ENCODE peak calls at places on chromosomes 4 and X, in nine cellular contexts. L, E, S, I, J, G, B, V and R are unnamed samples.

GRCh38 chr4:189940178-189941004 is at the start of gene FRG1:
- DNase-seq in L (no peak), E (peak), S (no peak), I (peak), J (no peak), G (no peak), B (peak), V (peak), R (peak)

GRCh38 chr4:101028886-101029285 is 318.4 kb downstream of the PPP3CA start:
- DNase-seq in L (no peak), E (no peak), S (no peak), I (no peak), J (no peak), G (no peak), B (no peak), V (no peak), R (no peak)

GRCh38 chrX:110449312-110449711 is 90.7 kb downstream of the RTL9 start:
- DNase-seq in L (no peak), E (no peak), S (no peak), I (no peak), J (no peak), G (no peak), B (no peak), V (no peak), R (no peak)

GRCh38 chrX:31423575-31424284 is 351.9 kb upstream of the FTHL17 start:
- DNase-seq in L (peak), E (peak), S (peak), I (no peak), J (no peak), G (peak), B (peak), V (peak), R (no peak)

GRCh38 chrX:24838624-24839023 is 144.9 kb downstream of the POLA1 start:
- DNase-seq in L (peak), E (no peak), S (peak), I (peak), J (no peak), G (no peak), B (peak), V (peak), R (no peak)

GRCh38 chr4:95428216-95429085 is 120.3 kb downstream of the UNC5C start:
- DNase-seq in L (no peak), E (no peak), S (no peak), I (no peak), J (no peak), G (no peak), B (peak), V (no peak), R (no peak)

GRCh38 chr4:126004936-126005335 is 690.2 kb downstream of the FAT4 start:
- DNase-seq in L (no peak), E (no peak), S (no peak), I (no peak), J (no peak), G (no peak), B (peak), V (peak), R (no peak)

GRCh38 chrX:63058204-63058603 is 292.9 kb downstream of the SPIN4 start:
- DNase-seq in L (no peak), E (no peak), S (no peak), I (no peak), J (no peak), G (no peak), B (no peak), V (no peak), R (no peak)

GRCh38 chrX:20265726-20266681 is 705 bp downstream of the RPS6KA3 start:
- DNase-seq in L (no peak), E (peak), S (no peak), I (peak), J (peak), G (no peak), B (peak), V (peak), R (no peak)

GRCh38 chr4:128060130-128060619 is 937 bp upstream of the LARP1B start:
- DNase-seq in L (no peak), E (no peak), S (no peak), I (peak), J (no peak), G (no peak), B (peak), V (peak), R (no peak)

GRCh38 chrX:4380710-4381109 is 667.3 kb upstream of the PRKX start:
- DNase-seq in L (no peak), E (no peak), S (no peak), I (no peak), J (no peak), G (no peak), B (no peak), V (no peak), R (no peak)

GRCh38 chr4:20015825-20016224 is 235.9 kb upstream of the SLIT2 start:
- DNase-seq in L (no peak), E (no peak), S (no peak), I (no peak), J (no peak), G (no peak), B (peak), V (peak), R (no peak)

GRCh38 chr4:168995537-168996295 is 14.3 kb downstream of the CBR4 start:
- DNase-seq in L (no peak), E (no peak), S (no peak), I (no peak), J (no peak), G (no peak), B (no peak), V (peak), R (no peak)

GRCh38 chr4:15197005-15197404 is 194.7 kb downstream of the CPEB2 start:
- DNase-seq in L (no peak), E (no peak), S (no peak), I (no peak), J (no peak), G (peak), B (peak), V (peak), R (no peak)

GRCh38 chr4:78922207-78922606 is 17.0 kb downstream of the PAQR3 start:
- DNase-seq in L (no peak), E (no peak), S (no peak), I (no peak), J (no peak), G (no peak), B (peak), V (peak), R (no peak)

GRCh38 chr4:138305055-138305454 is 62.9 kb upstream of the SLC7A11 start:
- DNase-seq in L (no peak), E (no peak), S (no peak), I (no peak), J (no peak), G (no peak), B (no peak), V (no peak), R (no peak)

GRCh38 chrX:44872319-44872816 is 620 bp upstream of the KDM6A start:
- DNase-seq in L (no peak), E (no peak), S (peak), I (peak), J (peak), G (no peak), B (peak), V (peak), R (no peak)

GRCh38 chr4:172822322-172822721 is 346.3 kb upstream of the GALNT7 start:
- DNase-seq in L (no peak), E (no peak), S (no peak), I (no peak), J (no peak), G (no peak), B (no peak), V (no peak), R (no peak)

GRCh38 chrX:149851864-149852263 is 29.1 kb upstream of the MAGEA8 start:
- DNase-seq in L (no peak), E (no peak), S (no peak), I (no peak), J (no peak), G (no peak), B (no peak), V (no peak), R (no peak)

GRCh38 chr4:142663828-142664227 is 182.3 kb downstream of the INPP4B start:
- DNase-seq in L (no peak), E (no peak), S (no peak), I (no peak), J (no peak), G (no peak), B (peak), V (peak), R (no peak)

GRCh38 chrX:18617351-18617750 is 54.6 kb downstream of the RS1 start:
- DNase-seq in L (no peak), E (no peak), S (no peak), I (no peak), J (no peak), G (no peak), B (peak), V (peak), R (no peak)

GRCh38 chr4:155960522-155960921 is 6.9 kb upstream of the CTSO start:
- DNase-seq in L (no peak), E (no peak), S (no peak), I (no peak), J (no peak), G (no peak), B (peak), V (peak), R (no peak)

GRCh38 chr4:187286536-187286935 is 562.9 kb upstream of the FAT1 start:
- DNase-seq in L (no peak), E (no peak), S (no peak), I (no peak), J (no peak), G (no peak), B (peak), V (peak), R (no peak)

GRCh38 chr4:3725936-3726895 is 40.0 kb upstream of the ADRA2C start:
- DNase-seq in L (no peak), E (peak), S (no peak), I (no peak), J (no peak), G (no peak), B (no peak), V (no peak), R (no peak)

GRCh38 chr4:61520688-61521160 is 320.6 kb downstream of the ADGRL3 start:
- DNase-seq in L (no peak), E (no peak), S (no peak), I (no peak), J (no peak), G (no peak), B (peak), V (peak), R (no peak)